ENCODE peak calls at places on chromosome 4, in five cellular contexts. D is lower leg skin, A is Karpas-422, X is NCI-H1092, Q is B cell. U is an unnamed sample.

GRCh38 chr4:73750730-73751129 is 10.4 kb downstream of the CXCL8 start:
- DNase-seq in Q (no peak), X (no peak), D (no peak), A (no peak), U (no peak)

GRCh38 chr4:123397276-123398150 is 918 bp downstream of the SPRY1 start:
- DNase-seq in A (no peak), X (peak; percentile 55), D (no peak), Q (no peak), U (peak; percentile 12)

GRCh38 chr4:38119663-38120374 is 159.6 kb downstream of the PTTG2 start:
- DNase-seq in X (no peak), D (no peak), Q (no peak), A (no peak), U (no peak)

GRCh38 chr4:37728064-37728463 is 41.9 kb upstream of the RELL1 start:
- DNase-seq in D (no peak), X (no peak), A (no peak), Q (no peak), U (no peak)

GRCh38 chr4:142815834-142816233 is 30.3 kb downstream of the INPP4B start:
- DNase-seq in X (no peak), D (no peak), Q (no peak), A (no peak), U (no peak)

GRCh38 chr4:185679523-185679922 is 132.5 kb downstream of the SORBS2 start:
- DNase-seq in Q (no peak), D (no peak), X (no peak), A (no peak), U (no peak)

GRCh38 chr4:48907706-48908477 is 1.3 kb upstream of the OCIAD2 start:
- DNase-seq in X (no peak), D (no peak), Q (no peak), A (peak; percentile 37), U (no peak)

GRCh38 chr4:173766231-173766630 is 236.2 kb upstream of the HAND2 start:
- DNase-seq in D (no peak), X (no peak), Q (no peak), A (no peak), U (no peak)

GRCh38 chr4:128958194-128958593 is 135.1 kb downstream of the SCLT1 start:
- DNase-seq in Q (peak; percentile 48), X (no peak), A (no peak), D (no peak), U (no peak)

GRCh38 chr4:147108409-147108808 is 162.7 kb upstream of the TTC29 start:
- DNase-seq in D (no peak), X (no peak), A (no peak), Q (no peak), U (no peak)

GRCh38 chr4:187504974-187505797 is 490.4 kb upstream of the ZFP42 start:
- DNase-seq in A (no peak), D (no peak), Q (no peak), X (no peak), U (no peak)

GRCh38 chr4:78069309-78069708 is 12.2 kb downstream of the FRAS1 start:
- DNase-seq in D (no peak), X (no peak), A (no peak), Q (no peak), U (no peak)

GRCh38 chr4:183098080-183098722 is 856 bp upstream of the WWC2 start:
- DNase-seq in X (no peak), D (peak; percentile 20), A (no peak), Q (no peak), U (no peak)

GRCh38 chr4:24394041-24394440 is 190.3 kb downstream of the DHX15 start:
- DNase-seq in A (no peak), D (no peak), Q (no peak), X (no peak), U (no peak)

GRCh38 chr4:176376032-176376614 is 56.4 kb downstream of the SPCS3 start:
- DNase-seq in X (no peak), A (peak; percentile 56), D (no peak), Q (no peak), U (peak; percentile 7)

GRCh38 chr4:13531609-13531998 is 12.7 kb downstream of the NKX3-2 start:
- DNase-seq in X (no peak), A (no peak), Q (no peak), D (no peak), U (no peak)

GRCh38 chr4:141258558-141258957 is 37.9 kb downstream of the ZNF330 start:
- DNase-seq in X (no peak), Q (no peak), D (no peak), A (no peak), U (no peak)

GRCh38 chr4:180350866-180351350 is 1892.3 kb upstream of the TENM3 start:
- DNase-seq in X (no peak), D (no peak), A (no peak), Q (no peak), U (no peak)

GRCh38 chr4:152605641-152606304 is 69.9 kb upstream of the FBXW7 start:
- DNase-seq in Q (no peak), D (no peak), A (no peak), X (no peak), U (no peak)

GRCh38 chr4:13103382-13104015 is 380.6 kb downstream of the RAB28 start:
- DNase-seq in Q (no peak), D (no peak), A (peak; percentile 81), X (no peak), U (no peak)

GRCh38 chr4:156710571-156711195 is 260.9 kb downstream of the PDGFC start:
- DNase-seq in Q (no peak), A (no peak), X (no peak), D (no peak), U (no peak)

GRCh38 chr4:152063301-152064235 is 302.8 kb upstream of the GATB start:
- DNase-seq in D (peak; percentile 27), X (peak; percentile 46), Q (no peak), A (no peak), U (no peak)

U was measured in CD4-positive, CD25-positive, alpha-beta regulatory T cell.